ENCODE peak calls at places on chromosomes 11 and 22, in ten cellular contexts. Z, P, C, K, Q, V, T, Y, N and L are unnamed samples.

GRCh38 chr22:35530700-35531099 is 9.9 kb upstream of the RASD2 start:
- DNase-seq in Y (no peak), Q (no peak), N (no peak), C (no peak), K (no peak), P (no peak), T (no peak), V (no peak), Z (no peak), L (no peak)

GRCh38 chr22:45686842-45687241 is 15.2 kb downstream of the ATXN10 start:
- DNase-seq in Y (no peak), C (no peak), Z (no peak), V (no peak), Q (no peak), T (no peak), K (no peak), N (no peak), P (no peak), L (no peak)

GRCh38 chr11:133950874-133951483 is 5.8 kb downstream of the IGSF9B start:
- DNase-seq in P (no peak), Z (no peak), Y (no peak), Q (no peak), C (peak), V (peak), T (no peak), N (no peak), K (no peak), L (no peak)

GRCh38 chr11:122983438-122984185 is 2.0 kb upstream of the BSX start:
- DNase-seq in Z (no peak), T (no peak), N (no peak), Q (peak), Y (no peak), K (no peak), C (no peak), V (no peak), P (no peak), L (no peak)

GRCh38 chr22:38786631-38787030 is 7.3 kb downstream of the DNAL4 start:
- DNase-seq in V (no peak), P (no peak), K (no peak), T (no peak), Z (no peak), N (no peak), Q (no peak), Y (no peak), C (no peak), L (no peak)

GRCh38 chr11:78535027-78535426 is 39.6 kb downstream of the NARS2 start:
- DNase-seq in C (no peak), P (no peak), N (no peak), Q (no peak), V (no peak), K (no peak), Y (no peak), Z (no peak), T (no peak), L (peak)

GRCh38 chr22:19707347-19708322 is 6.7 kb upstream of the SEPTIN5 start:
- DNase-seq in T (no peak), Q (no peak), N (no peak), C (no peak), Z (no peak), Y (no peak), V (peak), K (no peak), P (no peak), L (no peak)

GRCh38 chr11:98289592-98289991 is 731.2 kb upstream of the CNTN5 start:
- DNase-seq in Y (no peak), K (no peak), Q (no peak), P (no peak), C (no peak), T (no peak), V (no peak), N (no peak), Z (no peak), L (no peak)

GRCh38 chr11:61718613-61719302 is 33.7 kb upstream of the MYRF start:
- DNase-seq in Z (no peak), T (no peak), P (no peak), Q (no peak), V (peak), C (no peak), N (no peak), Y (no peak), K (peak), L (no peak)

GRCh38 chr11:126438272-126438671 is 82.8 kb downstream of the ST3GAL4 start:
- DNase-seq in C (no peak), N (no peak), P (no peak), Q (no peak), T (no peak), Y (no peak), V (peak), Z (no peak), K (no peak), L (no peak)

GRCh38 chr11:117369521-117369920 is 41.9 kb downstream of the CEP164 start:
- DNase-seq in N (no peak), P (no peak), T (no peak), V (no peak), Y (no peak), K (no peak), Q (no peak), C (no peak), Z (no peak), L (no peak)

GRCh38 chr11:819943-820649 is 1.4 kb downstream of the PNPLA2 start:
- DNase-seq in V (peak), C (peak), Z (peak), Y (no peak), N (peak), Q (peak), T (no peak), K (peak), P (peak), L (peak)

GRCh38 chr11:118820412-118821357 is 29.7 kb upstream of the DDX6 start:
- DNase-seq in K (peak), Y (no peak), N (peak), Z (peak), C (peak), P (no peak), T (peak), Q (peak), V (peak), L (peak)

GRCh38 chr11:94433049-94433448 is 31.8 kb upstream of the GPR83 start:
- DNase-seq in V (no peak), C (no peak), Z (no peak), Y (no peak), T (no peak), K (peak), N (no peak), Q (no peak), P (no peak), L (no peak)

GRCh38 chr11:11620966-11621880 is 582 bp downstream of the GALNT18 start:
- DNase-seq in P (no peak), N (peak), Z (peak), V (peak), Q (peak), K (peak), T (peak), C (no peak), Y (no peak), L (peak)

GRCh38 chr11:132586801-132587200 is 945.5 kb downstream of the OPCML start:
- DNase-seq in V (no peak), Q (no peak), N (no peak), T (no peak), Y (no peak), K (no peak), C (no peak), Z (no peak), P (no peak), L (no peak)

GRCh38 chr11:71397328-71397860 is 50.8 kb downstream of the DHCR7 start:
- DNase-seq in T (no peak), Q (peak), Z (no peak), N (no peak), V (no peak), P (no peak), C (no peak), Y (no peak), K (no peak), L (no peak)

GRCh38 chr11:24513837-24514594 is 17.2 kb downstream of the LUZP2 start:
- DNase-seq in Q (peak), K (no peak), Z (no peak), Y (no peak), V (no peak), T (no peak), C (no peak), P (no peak), N (no peak), L (no peak)

GRCh38 chr11:73204711-73205121 is 13.4 kb upstream of the P2RY2 start:
- DNase-seq in C (peak), Y (no peak), T (no peak), Q (no peak), V (peak), Z (no peak), K (no peak), P (no peak), N (no peak), L (no peak)

GRCh38 chr11:132631956-132632355 is 900.3 kb downstream of the OPCML start:
- DNase-seq in P (no peak), K (no peak), C (no peak), N (no peak), Y (no peak), Q (no peak), T (peak), V (no peak), Z (no peak), L (no peak)